ENCODE peak calls at places on chromosomes 11 and 22, in seven cellular contexts. M, D, W, J, I, O and K are unnamed samples.

GRCh38 chr11:92550411-92550810 is 325.8 kb downstream of the FAT3 start:
- DNase-seq in J (no peak), I (peak; percentile 49), D (no peak), M (peak; percentile 27), O (no peak), W (no peak), K (no peak)

GRCh38 chr22:46109474-46110003 is 40.8 kb upstream of the PPARA start:
- DNase-seq in W (no peak), I (no peak), J (no peak), D (no peak), O (no peak), M (no peak), K (no peak)

GRCh38 chr22:30176431-30176830 is 70.1 kb downstream of the LIF start:
- DNase-seq in O (no peak), W (no peak), D (no peak), J (no peak), I (no peak), M (no peak), K (no peak)

GRCh38 chr11:111538407-111539114 is 2.0 kb upstream of the LAYN start:
- DNase-seq in J (no peak), O (no peak), I (no peak), D (no peak), M (no peak), W (no peak), K (no peak)

GRCh38 chr11:3092603-3093141 is 35.4 kb upstream of the CARS1 start:
- DNase-seq in I (no peak), M (no peak), W (no peak), D (no peak), J (no peak), O (no peak), K (peak; percentile 17)

GRCh38 chr11:3160252-3161031 is 4.7 kb downstream of the OSBPL5 start:
- DNase-seq in W (peak; percentile 95), J (peak; percentile 95), O (peak; percentile 49), I (peak; percentile 83), D (peak; percentile 88), M (peak; percentile 91), K (no peak)

GRCh38 chr22:43733138-43733537 is 79.0 kb downstream of the EFCAB6 start:
- DNase-seq in D (no peak), W (no peak), M (no peak), O (no peak), J (no peak), I (no peak), K (no peak)

GRCh38 chr11:69541501-69542313 is 60.2 kb downstream of the LINC01488 start:
- DNase-seq in J (no peak), D (no peak), I (peak; percentile 56), M (no peak), O (peak; percentile 91), W (no peak), K (no peak)

GRCh38 chr11:122723576-122723975 is 68.1 kb downstream of the UBASH3B start:
- DNase-seq in J (no peak), I (no peak), D (no peak), M (no peak), W (no peak), O (no peak), K (no peak)

GRCh38 chr11:132062541-132062940 is 692.1 kb downstream of the NTM start:
- DNase-seq in D (no peak), W (no peak), M (no peak), I (no peak), J (no peak), O (no peak), K (no peak)

GRCh38 chr22:50732681-50733080 is 5.3 kb upstream of the ACR start:
- DNase-seq in D (peak; percentile 3), I (no peak), W (no peak), M (peak; percentile 2), J (no peak), O (no peak), K (no peak)

GRCh38 chr11:62593434-62594044 is 2.2 kb upstream of the TUT1 start:
- DNase-seq in M (peak; percentile 73), O (no peak), D (peak; percentile 68), J (peak; percentile 84), I (peak; percentile 74), W (peak; percentile 86), K (peak; percentile 67)

GRCh38 chr11:7665473-7666291 is 7.6 kb downstream of the CYB5R2 start:
- DNase-seq in W (peak; percentile 70), J (peak; percentile 63), M (peak; percentile 71), I (peak; percentile 91), D (peak; percentile 78), O (peak; percentile 26), K (peak; percentile 92)

GRCh38 chr11:32137263-32137662 is 46.4 kb downstream of the RCN1 start:
- DNase-seq in I (no peak), J (no peak), O (peak; percentile 78), M (no peak), W (peak; percentile 97), D (no peak), K (no peak)

GRCh38 chr11:15291885-15292284 is 177.2 kb downstream of the INSC start:
- DNase-seq in J (no peak), M (peak; percentile 18), W (no peak), O (no peak), D (no peak), I (peak; percentile 67), K (no peak)

GRCh38 chr11:12430351-12430750 is 53.0 kb downstream of the PARVA start:
- DNase-seq in M (no peak), O (no peak), W (peak; percentile 80), I (no peak), J (no peak), D (no peak), K (no peak)

GRCh38 chr11:23789938-23790371 is 706.9 kb upstream of the LUZP2 start:
- DNase-seq in O (peak; percentile 26), D (no peak), I (no peak), J (no peak), W (peak; percentile 27), M (no peak), K (no peak)

GRCh38 chr11:102762414-102762813 is 18.0 kb downstream of the MMP10 start:
- DNase-seq in D (no peak), I (no peak), O (peak; percentile 71), W (no peak), M (no peak), J (no peak), K (no peak)

GRCh38 chr11:20547411-20547810 is 52.0 kb upstream of the SLC6A5 start:
- DNase-seq in O (no peak), J (no peak), M (no peak), I (no peak), D (no peak), W (no peak), K (no peak)

GRCh38 chr11:65932558-65932919 is 12.7 kb upstream of the TSGA10IP start:
- DNase-seq in M (no peak), D (no peak), I (no peak), W (peak; percentile 48), J (no peak), O (no peak), K (no peak)

DNA sequence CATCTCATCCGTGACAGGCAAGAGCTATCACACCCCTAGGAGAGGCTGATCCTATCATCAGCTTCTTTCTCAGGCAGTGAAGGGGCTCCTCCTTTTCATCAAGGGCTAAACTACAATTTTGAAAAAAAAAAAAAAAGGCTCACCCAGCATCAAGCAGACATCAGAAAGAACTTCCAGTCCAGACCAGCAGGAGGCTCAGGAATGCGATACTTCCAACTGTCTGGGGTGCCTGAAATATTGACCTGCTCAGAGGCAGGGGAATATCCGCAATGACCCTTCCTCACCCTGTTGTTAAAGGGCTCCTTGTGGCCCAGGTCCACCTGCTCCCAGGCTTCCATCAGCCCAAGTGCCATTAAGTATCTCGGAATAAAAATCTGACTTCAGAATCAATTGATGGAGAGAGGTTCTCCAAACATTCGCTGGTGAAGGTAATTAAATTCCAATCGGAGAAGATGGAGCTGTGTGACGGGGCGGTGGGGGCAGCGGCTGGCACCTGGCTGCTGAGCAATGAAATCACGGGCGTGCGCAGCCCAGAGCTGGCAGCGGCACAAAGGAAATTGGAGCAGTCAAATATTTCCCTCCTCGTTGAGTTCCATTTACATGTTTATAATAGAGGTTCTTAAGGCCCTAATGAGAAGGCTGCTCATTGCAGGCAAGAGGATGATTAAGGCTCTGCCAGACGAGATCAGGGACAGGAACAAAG is 68.9 kb upstream of the THY1 start:
- DNase-seq in O (no peak), J (no peak), D (no peak), W (peak; percentile 29), I (no peak), M (no peak), K (no peak)
- TF ChIP-seq CTCF in O (peak; percentile 20), J (peak; percentile 10), D (no peak), W (peak; percentile 54), I (no peak), M (peak; percentile 27), K (no peak)

GRCh38 chr22:29081499-29082236 is 8.8 kb downstream of the KREMEN1 start:
- DNase-seq in D (no peak), W (peak; percentile 44), M (peak; percentile 9), J (no peak), I (no peak), O (no peak), K (no peak)

GRCh38 chr22:29080061-29080975 is 7.5 kb downstream of the KREMEN1 start:
- DNase-seq in O (no peak), M (no peak), J (peak; percentile 56), W (peak; percentile 39), D (no peak), I (no peak), K (no peak)

GRCh38 chr22:29079218-29079901 is 6.5 kb downstream of the KREMEN1 start:
- DNase-seq in M (no peak), O (no peak), W (no peak), I (no peak), J (no peak), D (no peak), K (no peak)

GRCh38 chr22:29078869-29079207 is 6.0 kb downstream of the KREMEN1 start:
- DNase-seq in M (no peak), O (no peak), W (no peak), J (no peak), D (no peak), I (no peak), K (no peak)

GRCh38 chr22:29078036-29078868 is 5.4 kb downstream of the KREMEN1 start:
- DNase-seq in J (no peak), O (no peak), I (no peak), D (peak; percentile 49), M (no peak), W (no peak), K (no peak)
- TF ChIP-seq CTCF in J (no peak), O (no peak), I (no peak), D (no peak), M (no peak), W (no peak), K (no peak)

GRCh38 chr11:37230865-37231264 is 632.8 kb upstream of the RAG2 start:
- DNase-seq in J (no peak), W (no peak), D (no peak), I (no peak), M (no peak), O (no peak), K (no peak)
- TF ChIP-seq CTCF in J (no peak), W (no peak), D (no peak), I (no peak), M (no peak), O (peak; percentile 21), K (no peak)

DNA sequence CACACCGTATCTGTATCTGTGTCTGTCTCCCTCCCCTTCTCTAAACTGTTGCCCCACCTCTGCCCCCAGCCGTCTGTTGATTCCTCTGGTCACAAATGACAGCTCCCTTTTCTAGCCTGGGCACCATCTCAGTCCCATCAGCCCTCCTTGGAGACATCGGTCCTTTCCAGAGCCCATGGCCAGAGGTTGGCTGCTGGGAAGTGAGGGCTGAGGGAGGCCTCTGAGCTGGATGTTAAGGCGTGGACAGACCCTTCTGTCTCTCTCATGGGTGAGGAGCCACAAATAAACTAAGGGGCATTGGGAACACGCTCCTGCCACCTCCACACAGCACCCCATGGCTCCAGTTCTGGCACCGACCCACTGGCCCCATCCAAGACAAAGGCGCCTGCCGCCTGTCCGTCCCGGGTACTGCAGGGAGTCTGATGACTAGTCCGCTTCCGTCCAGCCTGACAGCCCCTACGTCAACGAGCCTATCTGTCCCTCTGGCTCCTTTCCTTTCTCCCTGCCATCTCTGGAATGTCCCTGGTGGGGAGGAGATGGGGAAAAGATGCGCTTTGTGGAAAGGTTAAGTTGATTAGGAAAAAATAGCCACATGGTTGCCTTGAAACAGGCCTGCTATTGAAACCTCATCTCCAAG is 10.5 kb downstream of the PDGFB start:
- DNase-seq in I (no peak), O (no peak), J (no peak), M (peak; percentile 84), W (peak; percentile 86), D (no peak), K (no peak)
- TF ChIP-seq CTCF in I (no peak), O (no peak), J (no peak), M (peak; percentile 22), W (no peak), D (no peak), K (no peak)